ENCODE peak calls at places on chromosomes 12 and 14, in ten cellular contexts. H, U, D, Y, F, I, M, T, S and Z are unnamed samples.

GRCh38 chr14:79473676-79474075 is 737.6 kb downstream of the DIO2 start:
- DNase-seq in H (no peak), U (no peak), D (no peak), Y (no peak), F (no peak), I (no peak), M (no peak), T (no peak), S (no peak), Z (no peak)

GRCh38 chr12:66678640-66679268 is at the start of gene GRIP1:
- DNase-seq in H (no peak), U (no peak), D (no peak), Y (no peak), F (no peak), I (no peak), M (no peak), T (no peak), S (no peak), Z (no peak)

GRCh38 chr14:72565917-72566316 is 328.0 kb downstream of the DPF3 start:
- DNase-seq in H (peak; percentile 27), U (no peak), D (no peak), Y (no peak), F (no peak), I (no peak), M (no peak), T (no peak), S (no peak), Z (no peak)

GRCh38 chr12:27646149-27646548 is 50.1 kb upstream of the REP15 start:
- DNase-seq in H (no peak), U (no peak), D (no peak), Y (no peak), F (no peak), I (no peak), M (no peak), T (no peak), S (no peak), Z (no peak)

GRCh38 chr14:30349515-30349914 is 209.4 kb upstream of the G2E3 start:
- DNase-seq in H (no peak), U (no peak), D (no peak), Y (no peak), F (no peak), I (no peak), M (no peak), T (no peak), S (no peak), Z (no peak)

GRCh38 chr12:57803317-57803893 is 15.1 kb downstream of the AVIL start:
- DNase-seq in H (no peak), U (no peak), D (peak; percentile 54), Y (no peak), F (peak; percentile 83), I (peak; percentile 44), M (peak; percentile 36), T (no peak), S (no peak), Z (peak; percentile 21)

GRCh38 chr12:24839268-24839791 is 109.6 kb downstream of the BCAT1 start:
- DNase-seq in H (no peak), U (no peak), D (peak; percentile 68), Y (no peak), F (no peak), I (no peak), M (no peak), T (no peak), S (no peak), Z (peak; percentile 67)

GRCh38 chr14:36976571-36977023 is 195.8 kb downstream of the SLC25A21 start:
- DNase-seq in H (no peak), U (no peak), D (no peak), Y (peak; percentile 12), F (peak; percentile 23), I (peak; percentile 5), M (no peak), T (no peak), S (no peak), Z (no peak)

GRCh38 chr12:78483767-78484315 is 380.7 kb upstream of the SYT1 start:
- DNase-seq in H (no peak), U (no peak), D (no peak), Y (no peak), F (no peak), I (no peak), M (no peak), T (no peak), S (no peak), Z (no peak)

GRCh38 chr14:64628940-64629403 is 75.3 kb upstream of the PLEKHG3 start:
- DNase-seq in H (no peak), U (no peak), D (peak; percentile 97), Y (peak; percentile 27), F (peak; percentile 89), I (no peak), M (no peak), T (peak; percentile 83), S (no peak), Z (no peak)

GRCh38 chr14:36515896-36516718 is 3.9 kb downstream of the NKX2-1 start:
- DNase-seq in H (no peak), U (no peak), D (no peak), Y (no peak), F (no peak), I (no peak), M (no peak), T (no peak), S (no peak), Z (no peak)

GRCh38 chr14:64059454-64060198 is 206.8 kb downstream of the SYNE2 start:
- DNase-seq in H (no peak), U (no peak), D (no peak), Y (no peak), F (no peak), I (no peak), M (no peak), T (no peak), S (no peak), Z (no peak)

GRCh38 chr14:71566276-71566675 is 366.0 kb upstream of the RGS6 start:
- DNase-seq in H (no peak), U (no peak), D (no peak), Y (no peak), F (no peak), I (no peak), M (no peak), T (no peak), S (no peak), Z (no peak)

GRCh38 chr12:100611031-100611430 is 37.5 kb downstream of the GAS2L3 start:
- DNase-seq in H (no peak), U (no peak), D (no peak), Y (no peak), F (no peak), I (no peak), M (no peak), T (peak; percentile 1), S (no peak), Z (no peak)

GRCh38 chr14:73231874-73232851 is 5.1 kb upstream of the PAPLN start:
- DNase-seq in H (no peak), U (no peak), D (no peak), Y (no peak), F (no peak), I (peak; percentile 18), M (no peak), T (no peak), S (no peak), Z (no peak)

GRCh38 chr12:75341873-75342272 is 7.4 kb downstream of the GLIPR1L1 start:
- DNase-seq in H (no peak), U (no peak), D (no peak), Y (no peak), F (no peak), I (no peak), M (no peak), T (no peak), S (no peak), Z (no peak)

GRCh38 chr12:24256636-24257150 is 307.2 kb upstream of the SOX5 start:
- DNase-seq in H (no peak), U (no peak), D (no peak), Y (no peak), F (no peak), I (no peak), M (no peak), T (no peak), S (no peak), Z (no peak)

GRCh38 chr14:62439210-62439609 is 606.0 kb downstream of the KCNH5 start:
- DNase-seq in H (no peak), U (no peak), D (no peak), Y (no peak), F (no peak), I (no peak), M (no peak), T (no peak), S (no peak), Z (no peak)